ENCODE peak calls at places on chromosome 13, in ten cellular contexts. F is stimulated activated CD8-positive, alpha-beta memory T cell treated with anti-CD3 and anti-CD28 coated beads, Interleukin-4, amount 100 ng/mL, for 1 hour; V is B cell; P is H9; T is NCI-H2081; B is C1 segment of cervical spinal cord; H is uterus; I is kidney glomerular epithelial cell; E is SK-MEL-5; G is Ammon's horn. A is an unnamed sample.

GRCh38 chr13:40026741-40027140 is 371.3 kb downstream of the COG6 start:
- DNase-seq in E (no peak), I (no peak), G (no peak), B (no peak), F (no peak), T (no peak), H (no peak), P (no peak), V (no peak), A (no peak)

GRCh38 chr13:19993024-19993423 is 34.5 kb downstream of the ZMYM2 start:
- DNase-seq in V (no peak), B (no peak), I (no peak), P (no peak), T (no peak), G (peak), F (no peak), H (no peak), E (no peak), A (no peak)

GRCh38 chr13:24680258-24680920 is at the start of gene ATP12A:
- DNase-seq in E (no peak), F (no peak), G (no peak), H (no peak), P (peak), B (no peak), V (peak), T (no peak), I (no peak), A (no peak)

GRCh38 chr13:72458701-72459100 is 268.7 kb downstream of the MZT1 start:
- DNase-seq in V (no peak), G (no peak), I (peak), B (no peak), T (no peak), E (no peak), H (no peak), P (no peak), F (no peak), A (peak)

GRCh38 chr13:97834255-97834654 is 119.2 kb upstream of the IPO5 start:
- DNase-seq in I (no peak), T (no peak), G (no peak), P (no peak), B (no peak), H (no peak), V (no peak), E (peak), F (no peak), A (no peak)

GRCh38 chr13:98439896-98440295 is 137.0 kb downstream of the STK24 start:
- DNase-seq in G (no peak), P (no peak), V (no peak), E (no peak), I (no peak), H (no peak), T (no peak), F (no peak), B (no peak), A (no peak)

GRCh38 chr13:74573654-74574053 is 439.4 kb upstream of the KLF12 start:
- DNase-seq in I (no peak), B (no peak), H (no peak), F (no peak), V (no peak), E (peak), P (peak), T (no peak), G (no peak), A (no peak)

GRCh38 chr13:24223341-24224231 is 63.1 kb downstream of the SPATA13 start:
- DNase-seq in I (no peak), V (peak), E (no peak), H (no peak), T (no peak), P (no peak), G (no peak), F (no peak), B (no peak), A (no peak)

GRCh38 chr13:41544824-41545707 is 87.7 kb downstream of the RGCC start:
- DNase-seq in B (no peak), I (peak), E (no peak), T (no peak), V (no peak), H (no peak), F (no peak), G (no peak), P (no peak), A (peak)

GRCh38 chr13:113843864-113844556 is 19.9 kb downstream of the GAS6 start:
- DNase-seq in F (no peak), T (no peak), E (no peak), V (no peak), H (peak), G (no peak), I (no peak), P (no peak), B (no peak), A (no peak)

GRCh38 chr13:50679321-50679720 is 164.2 kb downstream of the DLEU7 start:
- DNase-seq in I (no peak), F (no peak), P (no peak), T (no peak), H (no peak), V (no peak), G (no peak), B (no peak), E (no peak), A (no peak)

GRCh38 chr13:40109324-40109958 is 454.0 kb downstream of the COG6 start:
- DNase-seq in G (no peak), E (no peak), F (no peak), H (peak), V (no peak), B (no peak), I (peak), P (no peak), T (no peak), A (peak)

GRCh38 chr13:44048326-44048725 is 168.6 kb downstream of the LACC1 start:
- DNase-seq in F (no peak), G (no peak), H (no peak), E (peak), B (no peak), T (no peak), I (no peak), V (no peak), P (no peak), A (no peak)

GRCh38 chr13:21676611-21677021 is 5.7 kb downstream of the FGF9 start:
- DNase-seq in H (no peak), P (peak), G (no peak), B (no peak), E (peak), V (no peak), I (peak), T (peak), F (no peak), A (peak)

GRCh38 chr13:92461402-92461801 is 765.2 kb upstream of the GPC6 start:
- DNase-seq in T (no peak), P (no peak), B (no peak), I (no peak), H (no peak), G (no peak), F (no peak), E (no peak), V (no peak), A (no peak)